ENCODE peak calls at places on chromosome 9, in four cellular contexts. I, Q, N and G are unnamed samples.

GRCh38 chr9:93422987-93423386 is 28.5 kb upstream of the FAM120A start:
- DNase-seq in I (no peak), Q (no peak), N (no peak), G (no peak)

GRCh38 chr9:135267410-135267809 is 179.9 kb downstream of the OLFM1 start:
- DNase-seq in I (no peak), Q (no peak), N (no peak), G (no peak)

GRCh38 chr9:129363216-129363873 is 185.3 kb upstream of the IER5L start:
- DNase-seq in I (no peak), Q (no peak), N (no peak), G (no peak)

GRCh38 chr9:117714282-117714681 is 10.1 kb downstream of the TLR4 start:
- DNase-seq in I (no peak), Q (no peak), N (no peak), G (no peak)

GRCh38 chr9:131275332-131276106 is 791 bp downstream of the FAM78A start:
- DNase-seq in I (no peak), Q (no peak), N (no peak), G (no peak)

GRCh38 chr9:129383005-129383414 is 204.9 kb upstream of the IER5L start:
- DNase-seq in I (peak), Q (peak), N (no peak), G (peak)

GRCh38 chr9:96651626-96652025 is 3.5 kb downstream of the PRXL2C start:
- DNase-seq in I (no peak), Q (peak), N (no peak), G (no peak)

GRCh38 chr9:124187311-124187710 is 70.4 kb upstream of the NEK6 start:
- DNase-seq in I (no peak), Q (no peak), N (no peak), G (no peak)

GRCh38 chr9:85599540-85600140 is 142.1 kb downstream of the AGTPBP1 start:
- DNase-seq in I (no peak), Q (no peak), N (peak), G (no peak)

GRCh38 chr9:117403403-117403811 is 11.4 kb downstream of the ASTN2 start:
- DNase-seq in I (peak), Q (no peak), N (no peak), G (no peak)

GRCh38 chr9:4662108-4662988 is at the start of gene PLPP6:
- DNase-seq in I (peak), Q (peak), N (peak), G (peak)

GRCh38 chr9:131758972-131759647 is 19.2 kb upstream of the RAPGEF1 start:
- DNase-seq in I (no peak), Q (peak), N (peak), G (no peak)

DNA sequence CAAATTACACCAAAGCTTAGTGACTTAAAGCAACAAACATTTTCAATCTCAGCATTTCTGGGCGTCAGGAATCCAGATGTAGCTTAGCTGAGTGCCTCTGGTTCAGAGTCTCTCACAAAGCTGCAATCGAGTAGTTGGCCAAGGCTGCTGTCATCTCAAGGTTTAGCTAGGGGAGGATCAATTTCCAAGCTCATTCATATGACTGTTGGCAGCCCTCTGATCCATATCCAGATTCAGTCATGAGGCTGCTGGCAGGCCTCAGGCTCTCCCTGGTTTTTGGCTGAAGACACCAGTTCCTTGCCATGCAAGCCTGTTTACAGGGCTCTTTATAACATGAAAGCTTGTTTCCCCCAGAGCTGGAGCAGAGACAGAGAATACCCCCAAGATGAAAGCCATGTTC is 419.5 kb upstream of the TLE4 start:
- DNase-seq in I (no peak), Q (no peak), N (no peak), G (no peak)
- TF ChIP-seq CTCF in I (no peak), Q (no peak), N (no peak), G (no peak)

GRCh38 chr9:112868956-112869594 is 21.6 kb downstream of the SLC46A2 start:
- DNase-seq in I (no peak), Q (no peak), N (no peak), G (no peak)
- TF ChIP-seq CTCF in I (no peak), Q (no peak), N (no peak), G (no peak)

GRCh38 chr9:137035507-137035834 is 3.6 kb upstream of the FUT7 start:
- DNase-seq in I (no peak), Q (no peak), N (no peak), G (no peak)
- TF ChIP-seq CTCF in I (no peak), Q (no peak), N (no peak), G (no peak)

GRCh38 chr9:137068539-137069507 is 1.5 kb downstream of the SAPCD2 start:
- DNase-seq in I (no peak), Q (no peak), N (no peak), G (no peak)
- TF ChIP-seq CTCF in I (no peak), Q (no peak), N (no peak), G (no peak)

GRCh38 chr9:127223810-127224177 is 40.8 kb upstream of the GARNL3 start:
- DNase-seq in I (no peak), Q (no peak), N (no peak), G (no peak)

GRCh38 chr9:127223266-127223665 is 41.3 kb upstream of the GARNL3 start:
- DNase-seq in I (no peak), Q (no peak), N (no peak), G (no peak)

GRCh38 chr9:127224178-127224882 is 40.2 kb upstream of the GARNL3 start:
- DNase-seq in I (peak), Q (peak), N (peak), G (peak)

GRCh38 chr9:127225747-127226646 is 38.6 kb upstream of the GARNL3 start:
- DNase-seq in I (peak), Q (no peak), N (no peak), G (no peak)

GRCh38 chr9:127224883-127225739 is 39.5 kb upstream of the GARNL3 start:
- DNase-seq in I (peak), Q (peak), N (peak), G (no peak)
- TF ChIP-seq CTCF in I (no peak), Q (peak), N (no peak), G (peak)